ENCODE peak calls at places on chromosomes 12 and 14, in four cellular contexts. B is stomach, I is adrenal gland, O is IMR-90. L is an unnamed sample.

GRCh38 chr14:101402936-101403660 is 158.2 kb upstream of the DIO3 start:
- DNase-seq in I (no peak), B (no peak), O (no peak), L (no peak)

GRCh38 chr12:9626291-9626690 is 18.6 kb upstream of the KLRB1 start:
- DNase-seq in O (no peak), B (no peak), I (no peak), L (no peak)

GRCh38 chr14:73239463-73240241 is 2.3 kb downstream of the PAPLN start:
- DNase-seq in O (peak), I (peak), B (no peak), L (no peak)

GRCh38 chr14:83706555-83706954 is 1823.4 kb upstream of the FLRT2 start:
- DNase-seq in B (no peak), O (peak), I (no peak), L (no peak)

GRCh38 chr14:52790756-52791203 is 627 bp downstream of the GNPNAT1 start:
- DNase-seq in I (no peak), O (no peak), B (no peak), L (no peak)

GRCh38 chr12:42801271-42801670 is 211.7 kb upstream of the PRICKLE1 start:
- DNase-seq in I (no peak), B (no peak), O (no peak), L (no peak)

GRCh38 chr12:93387780-93388179 is 10.1 kb downstream of the NUDT4 start:
- DNase-seq in B (no peak), O (peak), I (peak), L (no peak)

GRCh38 chr12:41013921-41014642 is 174.0 kb upstream of the PDZRN4 start:
- DNase-seq in O (no peak), I (no peak), B (no peak), L (no peak)

GRCh38 chr14:67411820-67412421 is at the start of gene PLEK2:
- DNase-seq in I (peak), O (no peak), B (peak), L (peak)

GRCh38 chr12:527729-528128 is 68.0 kb downstream of the B4GALNT3 start:
- DNase-seq in I (no peak), O (no peak), B (no peak), L (no peak)

GRCh38 chr12:115305275-115305674 is 621.3 kb upstream of the TBX3 start:
- DNase-seq in O (no peak), I (no peak), B (no peak), L (no peak)

GRCh38 chr12:25957898-25958253 is 606 bp upstream of the RASSF8 start:
- DNase-seq in B (no peak), I (no peak), O (peak), L (no peak)

GRCh38 chr12:103278329-103278728 is 217.4 kb downstream of the C12orf42 start:
- DNase-seq in I (no peak), O (no peak), B (no peak), L (no peak)

GRCh38 chr12:106288510-106289195 is 13.9 kb upstream of the TCP11L2 start:
- DNase-seq in O (peak), I (peak), B (no peak), L (peak)

GRCh38 chr12:120078868-120079267 is 37.7 kb downstream of the RAB35 start:
- DNase-seq in O (no peak), B (no peak), I (peak), L (no peak)

GRCh38 chr12:93593833-93594232 is 21.4 kb downstream of the SOCS2 start:
- DNase-seq in I (no peak), B (no peak), O (no peak), L (no peak)

GRCh38 chr12:1527789-1528188 is 66.6 kb downstream of the FBXL14 start:
- DNase-seq in O (peak), B (no peak), I (no peak), L (no peak)

GRCh38 chr12:27290501-27291168 is 42.0 kb upstream of the BMAL2 start:
- DNase-seq in B (no peak), I (no peak), O (no peak), L (no peak)

GRCh38 chr14:95710106-95710505 is 3.8 kb downstream of the TCL1A start:
- DNase-seq in O (no peak), B (no peak), I (no peak), L (no peak)

GRCh38 chr14:96635850-96636249 is 133.7 kb downstream of the PAPOLA start:
- DNase-seq in I (no peak), B (peak), O (no peak), L (no peak)

GRCh38 chr12:104602901-104603300 is 146.2 kb downstream of the CHST11 start:
- DNase-seq in I (no peak), O (no peak), B (no peak), L (no peak)

GRCh38 chr14:55297611-55298323 is 26.5 kb downstream of the FBXO34 start:
- DNase-seq in B (peak), I (no peak), O (no peak), L (peak)

GRCh38 chr14:104870368-104871144 is 5.5 kb downstream of the CEP170B start:
- DNase-seq in B (peak), O (no peak), I (no peak), L (peak)

GRCh38 chr12:779745-780734 is 27.7 kb downstream of the WNK1 start:
- DNase-seq in I (no peak), B (no peak), O (peak), L (no peak)

GRCh38 chr12:53575502-53576264 is 50.5 kb downstream of the ATF7 start:
- DNase-seq in B (no peak), I (no peak), O (peak), L (peak)

GRCh38 chr14:32469388-32470160 is 140.5 kb downstream of the AKAP6 start:
- DNase-seq in I (no peak), B (no peak), O (peak), L (no peak)

GRCh38 chr12:3770891-3771290 is 18.0 kb upstream of the CRACR2A start:
- DNase-seq in O (peak), B (no peak), I (no peak), L (no peak)

GRCh38 chr12:60830381-60830780 is 1234.6 kb downstream of the SLC16A7 start:
- DNase-seq in O (peak), B (no peak), I (no peak), L (no peak)

GRCh38 chr14:75885829-75886228 is 96.0 kb downstream of the TGFB3 start:
- DNase-seq in O (peak), I (no peak), B (no peak), L (no peak)

GRCh38 chr12:27504506-27504905 is 19.5 kb upstream of the PPFIBP1 start:
- DNase-seq in B (no peak), I (no peak), O (peak), L (no peak)

GRCh38 chr12:127516467-127516866 is 750.5 kb upstream of the TMEM132C start:
- DNase-seq in O (peak), I (no peak), B (no peak), L (no peak)

GRCh38 chr12:46382974-46383653 is 10.5 kb upstream of the SLC38A2 start:
- DNase-seq in B (peak), O (peak), I (peak), L (peak)
- TF ChIP-seq POLR2A in B (no peak), O (no peak), I (peak), L (peak)

GRCh38 chr12:130948751-130949150 is 5.0 kb upstream of the ADGRD1 start:
- DNase-seq in I (no peak), B (no peak), O (no peak), L (no peak)

GRCh38 chr12:130947028-130947427 is 6.7 kb upstream of the ADGRD1 start:
- DNase-seq in O (no peak), B (no peak), I (no peak), L (no peak)

GRCh38 chr12:130948136-130948535 is 5.6 kb upstream of the ADGRD1 start:
- DNase-seq in B (no peak), I (no peak), O (no peak), L (no peak)

GRCh38 chr12:130944878-130945277 is 8.8 kb upstream of the ADGRD1 start:
- DNase-seq in I (no peak), B (no peak), O (no peak), L (no peak)

GRCh38 chr12:130945793-130946492 is 7.8 kb upstream of the ADGRD1 start:
- DNase-seq in I (no peak), B (no peak), O (no peak), L (no peak)
- H3K27ac ChIP-seq in I (no peak), B (no peak), O (no peak), L (no peak)

GRCh38 chr12:57212701-57213067 is 3.9 kb upstream of the NXPH4 start:
- DNase-seq in B (no peak), I (no peak), O (no peak), L (no peak)

GRCh38 chr12:57211791-57212700 is 4.5 kb upstream of the NXPH4 start:
- DNase-seq in O (no peak), I (no peak), B (no peak), L (no peak)

GRCh38 chr12:57214398-57214781 is 2.2 kb upstream of the NXPH4 start:
- DNase-seq in B (peak), O (peak), I (peak), L (peak)

GRCh38 chr12:57213763-57214397 is 2.7 kb upstream of the NXPH4 start:
- DNase-seq in B (no peak), I (no peak), O (no peak), L (no peak)

DNA sequence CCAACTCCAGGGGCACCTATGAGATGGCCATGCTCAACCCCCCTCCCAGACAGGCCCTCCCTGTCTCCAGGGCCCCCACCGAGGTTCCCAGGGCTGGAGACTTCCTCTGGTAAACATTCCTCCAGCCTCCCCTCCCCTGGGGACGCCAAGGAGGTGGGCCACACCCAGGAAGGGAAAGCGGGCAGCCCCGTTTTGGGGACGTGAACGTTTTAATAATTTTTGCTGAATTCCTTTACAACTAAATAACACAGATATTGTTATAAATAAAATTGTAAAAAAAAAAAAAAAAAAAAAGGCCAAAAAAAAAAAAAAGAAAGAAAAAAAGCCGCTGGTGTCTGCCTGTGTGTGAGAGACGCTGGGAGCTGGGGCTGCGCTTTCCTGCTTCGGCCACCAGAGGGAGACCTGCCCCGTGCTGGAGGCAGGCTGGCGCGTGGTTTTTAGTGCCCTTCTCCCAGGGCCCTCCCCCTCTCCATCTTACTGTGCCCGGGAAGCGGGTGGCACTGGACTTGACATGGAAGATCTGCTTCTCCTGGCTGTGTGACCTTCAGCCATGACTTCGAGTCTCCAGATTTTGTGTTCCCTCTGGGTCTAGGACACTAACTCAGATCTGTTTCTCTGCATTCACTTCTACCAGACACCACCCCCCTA is 3.4 kb upstream of the NXPH4 start:
- DNase-seq in O (peak), B (peak), I (peak), L (peak)
- TF ChIP-seq POLR2A in O (peak), B (no peak), I (no peak), L (no peak)

GRCh38 chr12:6809056-6809455 is 12.6 kb upstream of the GPR162 start:
- DNase-seq in I (no peak), B (no peak), O (no peak), L (no peak)

GRCh38 chr12:6810758-6811157 is 10.9 kb upstream of the GPR162 start:
- DNase-seq in O (no peak), B (no peak), I (no peak), L (no peak)

GRCh38 chr12:6807170-6807569 is 14.5 kb upstream of the GPR162 start:
- DNase-seq in O (no peak), I (no peak), B (no peak), L (no peak)
- H3K27ac ChIP-seq in O (no peak), I (no peak), B (no peak), L (no peak)

GRCh38 chr14:50766338-50766886 is 64.5 kb downstream of the NIN start:
- DNase-seq in B (no peak), O (no peak), I (no peak), L (no peak)

GRCh38 chr14:50759800-50760543 is 71.0 kb downstream of the NIN start:
- DNase-seq in B (no peak), O (no peak), I (no peak), L (no peak)

GRCh38 chr14:50763386-50764007 is 67.5 kb downstream of the NIN start:
- DNase-seq in B (peak), O (peak), I (no peak), L (no peak)

GRCh38 chr14:50762001-50762930 is 68.7 kb downstream of the NIN start:
- DNase-seq in I (no peak), B (no peak), O (peak), L (no peak)

GRCh38 chr14:50762931-50763300 is 68.0 kb downstream of the NIN start:
- DNase-seq in B (no peak), I (no peak), O (no peak), L (no peak)
- TF ChIP-seq POLR2A in B (no peak), I (no peak), O (no peak), L (no peak)

GRCh38 chr12:11672361-11672760 is 22.9 kb downstream of the ETV6 start:
- DNase-seq in B (no peak), O (no peak), I (no peak), L (no peak)
- H3K27ac ChIP-seq in B (no peak), O (no peak), I (no peak), L (no peak)

L was measured in Peyer's patch.